ENCODE peak calls at places on chromosomes 12 and 14, in seven cellular contexts. I, U, N, P, R, L and C are unnamed samples.

GRCh38 chr12:55818140-55818728 is 393 bp downstream of the ORMDL2 start:
- DNase-seq in L (peak; percentile 70), U (peak; percentile 63), R (no peak), P (no peak), N (no peak), I (no peak), C (no peak)

GRCh38 chr12:68189766-68190700 is 30.5 kb upstream of the IFNG start:
- DNase-seq in L (no peak), P (no peak), R (no peak), I (no peak), U (no peak), N (no peak), C (no peak)

GRCh38 chr14:20655851-20656250 is 14.4 kb upstream of the OR6S1 start:
- DNase-seq in N (no peak), L (no peak), I (peak; percentile 16), U (no peak), R (no peak), P (no peak), C (no peak)

GRCh38 chr14:20458031-20458789 is 3.0 kb downstream of the PIP4P1 start:
- DNase-seq in L (no peak), I (no peak), N (no peak), R (no peak), P (no peak), U (no peak), C (no peak)

GRCh38 chr14:87888136-87888999 is 104.6 kb downstream of the GALC start:
- DNase-seq in P (no peak), U (no peak), R (no peak), I (peak; percentile 31), N (no peak), L (peak; percentile 12), C (peak; percentile 46)

GRCh38 chr12:89695100-89695499 is 13.5 kb downstream of the ATP2B1 start:
- DNase-seq in U (no peak), L (no peak), N (no peak), P (no peak), I (no peak), R (no peak), C (no peak)

GRCh38 chr14:104265918-104266642 is 127.7 kb downstream of the KIF26A start:
- DNase-seq in N (peak; percentile 9), P (no peak), L (no peak), R (peak; percentile 16), I (no peak), U (peak; percentile 50), C (no peak)

GRCh38 chr12:7695159-7695930 is at the start of gene GDF3:
- DNase-seq in P (no peak), I (no peak), L (no peak), R (peak; percentile 25), N (no peak), U (no peak), C (no peak)

GRCh38 chr14:56282179-56282578 is 164.0 kb downstream of the PELI2 start:
- DNase-seq in L (no peak), R (no peak), P (no peak), I (no peak), U (no peak), N (no peak), C (no peak)

GRCh38 chr12:42128888-42129287 is 15.8 kb downstream of the GXYLT1 start:
- DNase-seq in N (no peak), I (no peak), P (no peak), L (no peak), U (no peak), R (no peak), C (no peak)

GRCh38 chr14:63654346-63654745 is 12.7 kb upstream of the WDR89 start:
- DNase-seq in I (no peak), R (no peak), U (no peak), N (no peak), L (no peak), P (no peak), C (no peak)

GRCh38 chr12:3224530-3224903 is 147.3 kb downstream of the TSPAN9 start:
- DNase-seq in L (peak; percentile 69), N (no peak), P (no peak), U (no peak), I (no peak), R (no peak), C (no peak)

GRCh38 chr12:4331221-4331620 is 10.2 kb downstream of the TIGAR start:
- DNase-seq in I (no peak), N (no peak), R (no peak), U (no peak), P (no peak), L (no peak), C (no peak)

GRCh38 chr12:129467289-129467688 is 436.5 kb downstream of the TMEM132D start:
- DNase-seq in P (no peak), R (no peak), I (no peak), L (no peak), U (no peak), N (no peak), C (no peak)

GRCh38 chr12:95326855-95327254 is 109.2 kb downstream of the VEZT start:
- DNase-seq in L (no peak), R (no peak), I (peak; percentile 69), U (no peak), N (no peak), P (no peak), C (no peak)

GRCh38 chr12:81705586-81705985 is 53.6 kb downstream of the PPFIA2 start:
- DNase-seq in L (no peak), I (no peak), P (no peak), N (no peak), U (no peak), R (no peak), C (no peak)

GRCh38 chr14:67385120-67385519 is 25.0 kb downstream of the EIF2S1 start:
- DNase-seq in N (no peak), R (peak; percentile 59), L (no peak), U (no peak), P (no peak), I (no peak), C (no peak)

GRCh38 chr14:104290058-104290667 is 151.8 kb downstream of the KIF26A start:
- DNase-seq in P (no peak), N (no peak), R (peak; percentile 15), L (peak; percentile 13), I (no peak), U (peak; percentile 29), C (no peak)

GRCh38 chr14:94392510-94392935 is 4.1 kb upstream of the SERPINA1 start:
- DNase-seq in N (no peak), U (peak; percentile 67), R (peak; percentile 92), P (no peak), I (no peak), L (no peak), C (peak; percentile 50)

GRCh38 chr12:120093592-120094355 is 22.8 kb downstream of the RAB35 start:
- DNase-seq in N (no peak), R (no peak), I (no peak), L (peak; percentile 97), P (no peak), U (no peak), C (no peak)

GRCh38 chr12:56374726-56375597 is 12.3 kb upstream of the APOF start:
- DNase-seq in P (no peak), N (no peak), I (no peak), R (no peak), U (no peak), L (no peak), C (no peak)

GRCh38 chr12:26373606-26374495 is 178.5 kb downstream of the SSPN start:
- DNase-seq in U (no peak), I (no peak), N (no peak), P (no peak), L (no peak), R (no peak), C (no peak)

DNA sequence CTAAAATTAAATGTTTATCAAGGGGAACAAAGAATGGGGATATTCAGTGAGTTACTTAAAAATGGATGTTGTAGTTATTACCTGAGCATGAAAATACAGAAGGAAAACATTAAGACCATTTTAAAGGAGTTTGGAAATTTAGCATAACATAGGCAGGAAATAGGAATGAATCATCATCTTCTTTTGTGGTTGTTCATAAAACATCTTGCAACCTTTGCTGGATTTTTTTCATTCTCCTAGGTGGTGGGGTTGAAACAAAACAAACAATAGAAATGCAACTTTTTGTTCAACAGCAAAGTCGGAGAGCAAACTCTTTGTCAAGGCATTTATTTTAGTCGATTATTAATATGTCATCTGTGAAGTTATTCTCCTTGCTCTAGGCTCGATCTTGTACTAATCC is 275.1 kb downstream of the IPO8 start:
- DNase-seq in L (no peak), R (no peak), N (no peak), P (no peak), I (no peak), U (no peak), C (no peak)
- TF ChIP-seq EP300 in L (no peak), R (no peak), N (no peak), P (no peak), I (no peak), U (no peak), C (no peak)

DNA sequence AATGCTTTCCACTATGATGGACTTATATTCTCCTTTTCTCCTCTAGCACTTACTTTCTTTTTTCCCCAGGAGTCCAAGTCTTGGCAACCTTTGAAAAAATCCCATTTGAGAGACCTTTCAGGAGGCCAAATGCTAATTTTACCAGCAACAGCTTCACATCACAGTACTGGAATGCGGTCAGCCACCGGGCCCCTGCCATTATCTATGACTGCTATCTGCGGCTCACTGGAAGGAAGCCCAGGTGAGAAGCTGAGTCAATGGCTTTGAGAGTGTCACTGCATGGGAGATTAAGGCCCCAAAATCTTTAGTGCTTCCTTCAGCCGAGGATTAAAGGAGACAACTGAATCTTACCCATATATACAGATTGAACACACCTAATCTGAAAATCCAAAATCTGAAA is 64.2 kb downstream of the ERGIC2 start:
- DNase-seq in I (no peak), L (no peak), R (no peak), N (no peak), U (no peak), P (no peak), C (no peak)
- H3K27ac ChIP-seq in I (no peak overlapping the region), L (peak overlapping the region; percentile 53), R (no peak overlapping the region), N (no peak overlapping the region), U (no peak overlapping the region), P (no peak overlapping the region), C (no peak overlapping the region)

GRCh38 chr12:132560831-132561783 is 49.3 kb downstream of the LRCOL1 start:
- DNase-seq in P (no peak), L (peak; percentile 96), U (no peak), R (peak; percentile 46), I (peak; percentile 82), N (peak; percentile 54), C (no peak)
- H3K4me3 ChIP-seq in P (peak overlapping the region; percentile 65), L (peak overlapping the region; percentile 80), U (peak overlapping the region; percentile 69), R (peak overlapping the region; percentile 68), I (peak overlapping the region; percentile 91), N (peak overlapping the region; percentile 64), C (peak overlapping the region; percentile 42)

GRCh38 chr12:13941258-13942249 is 39.8 kb downstream of the GRIN2B start:
- DNase-seq in I (peak; percentile 96), U (no peak), P (no peak), R (peak; percentile 61), L (peak; percentile 12), N (peak; percentile 75), C (no peak)

GRCh38 chr12:13942826-13943225 is 38.6 kb downstream of the GRIN2B start:
- DNase-seq in U (no peak), I (peak; percentile 22), P (no peak), N (no peak), R (no peak), L (no peak), C (no peak)

GRCh38 chr12:13940466-13940865 is 40.9 kb downstream of the GRIN2B start:
- DNase-seq in N (no peak), I (no peak), P (no peak), R (no peak), L (no peak), U (no peak), C (no peak)

DNA sequence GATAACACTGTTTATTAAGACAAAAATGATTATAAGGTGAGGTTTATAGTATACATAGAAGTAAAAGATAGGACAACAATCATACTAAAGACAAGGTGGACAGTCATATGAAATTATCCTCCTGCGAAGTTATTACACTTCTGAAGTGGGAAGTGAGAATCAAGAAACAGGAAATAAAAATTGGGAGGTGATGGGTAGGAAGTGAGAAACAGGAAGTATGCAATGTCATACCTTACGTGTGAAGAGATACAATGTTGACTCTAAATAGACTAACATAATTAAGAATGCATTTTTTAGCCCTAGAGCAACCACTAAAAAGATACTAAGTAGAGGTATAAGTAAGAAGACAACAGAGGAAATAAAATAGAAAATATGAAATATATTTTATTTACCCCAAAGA is 43.7 kb downstream of the GRIN2B start:
- DNase-seq in N (no peak), L (no peak), R (no peak), I (no peak), U (no peak), P (no peak), C (no peak)
- TF ChIP-seq EP300 in N (no peak), L (no peak), R (no peak), I (no peak), U (no peak), P (no peak), C (no peak)